ENCODE peak calls at places on chromosomes 2 and 18, in nine cellular contexts. H is BJ, Q is foreskin fibroblast, W is endothelial cell, I is breast epithelium, K is fibroblast of mammary gland, Z is PC-3, A is natural killer cell, E is heart left ventricle. S is an unnamed sample.

GRCh38 chr2:204625135-204625534 is 79.9 kb downstream of the PARD3B start:
- DNase-seq in Q (no peak), Z (peak), K (peak), A (no peak), H (no peak), W (no peak), E (no peak), I (no peak), S (no peak)

GRCh38 chr2:217797661-217798069 is 205.1 kb downstream of the TNS1 start:
- DNase-seq in A (no peak), I (no peak), Z (peak), K (peak), Q (no peak), H (no peak), E (no peak), W (no peak), S (no peak)

GRCh38 chr18:3450358-3451107 is 561 bp downstream of the TGIF1 start:
- DNase-seq in E (peak), K (peak), I (peak), W (peak), A (peak), Z (peak), H (no peak), Q (no peak), S (no peak)

GRCh38 chr2:172465417-172466334 is 38.3 kb downstream of the ITGA6 start:
- DNase-seq in A (peak), E (peak), H (peak), Z (peak), K (peak), Q (peak), I (peak), W (peak), S (peak)

GRCh38 chr2:3282056-3282998 is 95.3 kb downstream of the EIPR1 start:
- DNase-seq in Z (peak), K (peak), H (no peak), W (no peak), A (no peak), E (peak), I (no peak), Q (peak), S (peak)

GRCh38 chr2:230812041-230812440 is 52.7 kb upstream of the ITM2C start:
- DNase-seq in E (no peak), K (no peak), Q (no peak), H (no peak), I (no peak), A (no peak), Z (peak), W (no peak), S (no peak)

GRCh38 chr2:1987379-1987778 is 243.1 kb upstream of the PXDN start:
- DNase-seq in Q (no peak), W (no peak), A (no peak), I (no peak), E (no peak), K (no peak), H (no peak), Z (no peak), S (no peak)

GRCh38 chr2:112958428-112959108 is 19.2 kb upstream of the IL36G start:
- DNase-seq in K (peak), A (no peak), Q (peak), W (peak), Z (peak), I (no peak), E (no peak), H (no peak), S (peak)

GRCh38 chr2:174465327-174465726 is 21.5 kb downstream of the GPR155 start:
- DNase-seq in H (no peak), I (no peak), W (no peak), A (no peak), Q (no peak), E (peak), K (no peak), Z (no peak), S (no peak)

GRCh38 chr2:15943914-15944313 is 3.6 kb downstream of the MYCN start:
- DNase-seq in H (no peak), W (no peak), E (peak), I (no peak), A (no peak), Z (no peak), K (no peak), Q (no peak), S (no peak)

GRCh38 chr2:183881978-183882377 is 716.4 kb upstream of the ZNF804A start:
- DNase-seq in K (no peak), Z (no peak), E (no peak), I (no peak), Q (no peak), A (no peak), H (no peak), W (no peak), S (no peak)

GRCh38 chr2:9908639-9909038 is 42.9 kb upstream of the GRHL1 start:
- DNase-seq in W (no peak), I (no peak), E (no peak), Q (no peak), A (no peak), K (no peak), H (no peak), Z (no peak), S (no peak)

GRCh38 chr2:240460781-240461431 is 25.4 kb downstream of the GPC1 start:
- DNase-seq in W (no peak), A (no peak), Z (no peak), I (no peak), H (no peak), K (no peak), E (peak), Q (no peak), S (no peak)

GRCh38 chr2:74581463-74581862 is 26.9 kb downstream of the DOK1 start:
- DNase-seq in Q (no peak), W (no peak), H (no peak), K (no peak), I (no peak), A (no peak), E (no peak), Z (no peak), S (no peak)

GRCh38 chr2:236588932-236589331 is 19.3 kb downstream of the ACKR3 start:
- DNase-seq in A (no peak), E (no peak), Z (no peak), K (no peak), H (no peak), W (no peak), I (no peak), Q (no peak), S (no peak)

GRCh38 chr2:44247924-44248323 is 27.4 kb upstream of the SLC3A1 start:
- DNase-seq in Q (no peak), A (no peak), H (no peak), I (no peak), Z (peak), W (no peak), K (no peak), E (no peak), S (no peak)
- TF ChIP-seq CTCF in Q (no peak), A (no peak), H (no peak), I (no peak), Z (no peak), W (no peak), K (no peak), E (no peak), S (no peak)

DNA sequence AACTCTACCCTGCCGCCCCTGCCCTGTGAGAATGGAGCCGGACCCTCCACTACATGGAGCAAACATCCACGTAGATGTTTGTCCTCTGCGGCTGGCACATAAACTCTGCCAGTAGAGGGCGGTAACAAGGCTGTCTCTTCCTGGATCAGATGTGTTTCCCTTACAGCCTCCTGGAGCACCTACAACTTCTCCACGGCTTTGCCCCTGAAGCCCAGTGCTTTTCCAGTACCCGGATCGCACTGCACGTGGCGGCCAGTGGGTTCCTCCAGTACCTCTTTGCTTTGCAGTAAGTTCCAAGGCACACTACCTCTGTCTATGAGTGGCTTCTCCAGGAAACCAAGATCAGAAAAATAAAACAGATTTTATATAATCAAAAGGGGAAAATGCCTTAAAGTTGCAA is 651.3 kb downstream of the DCDC2C start:
- DNase-seq in I (no peak), W (peak), A (no peak), K (no peak), Z (peak), E (no peak), Q (no peak), H (no peak), S (no peak)
- TF ChIP-seq CTCF in I (peak), W (peak), A (no peak), K (no peak), Z (peak), E (no peak), Q (no peak), H (no peak), S (no peak)

DNA sequence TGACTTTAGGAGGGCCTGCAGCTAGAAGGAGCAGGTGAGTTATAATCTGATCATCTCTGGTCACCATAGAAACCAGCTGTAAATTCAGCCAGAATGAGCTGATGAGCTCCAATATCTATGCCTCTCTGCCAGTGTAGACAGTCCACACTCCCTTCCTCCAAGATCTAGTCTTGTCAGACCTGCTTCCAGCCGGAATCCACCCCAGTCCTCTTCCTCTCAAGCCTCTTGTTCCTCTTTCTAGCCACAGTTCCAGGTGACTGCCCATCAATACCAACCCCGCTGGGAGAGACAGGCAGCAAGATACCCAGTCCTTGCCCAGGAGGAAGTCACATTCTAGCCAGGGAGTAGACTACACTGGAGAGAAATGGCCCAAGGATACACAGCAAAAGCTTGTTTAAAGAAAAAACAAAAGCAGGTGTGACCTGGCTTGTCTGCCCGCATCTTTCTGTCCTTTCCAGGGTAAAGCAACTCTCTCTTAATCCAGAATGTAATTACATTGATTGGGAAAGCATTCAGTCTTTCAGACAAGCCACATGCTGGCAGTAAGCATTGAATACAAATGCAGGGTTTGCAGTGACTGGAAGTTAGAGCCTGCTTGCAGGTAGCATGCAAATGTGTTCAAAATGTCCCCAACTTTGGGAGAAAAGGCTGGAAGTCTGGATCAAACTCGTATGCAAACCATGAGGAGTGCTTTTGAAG is 9.0 kb upstream of the SLC35F6 start:
- DNase-seq in A (no peak), Q (no peak), W (no peak), E (no peak), I (no peak), Z (peak), K (no peak), H (no peak), S (no peak)
- TF ChIP-seq CTCF in A (no peak), Q (no peak), W (no peak), E (no peak), I (no peak), Z (no peak), K (no peak), H (no peak), S (no peak)

GRCh38 chr2:121284424-121285076 is 452 bp downstream of the TFCP2L1 start:
- DNase-seq in W (peak), A (no peak), K (no peak), Z (no peak), H (no peak), I (no peak), Q (no peak), E (no peak), S (no peak)
- TF ChIP-seq CTCF in W (no peak), A (no peak), K (no peak), Z (no peak), H (no peak), I (no peak), Q (no peak), E (no peak), S (no peak)

DNA sequence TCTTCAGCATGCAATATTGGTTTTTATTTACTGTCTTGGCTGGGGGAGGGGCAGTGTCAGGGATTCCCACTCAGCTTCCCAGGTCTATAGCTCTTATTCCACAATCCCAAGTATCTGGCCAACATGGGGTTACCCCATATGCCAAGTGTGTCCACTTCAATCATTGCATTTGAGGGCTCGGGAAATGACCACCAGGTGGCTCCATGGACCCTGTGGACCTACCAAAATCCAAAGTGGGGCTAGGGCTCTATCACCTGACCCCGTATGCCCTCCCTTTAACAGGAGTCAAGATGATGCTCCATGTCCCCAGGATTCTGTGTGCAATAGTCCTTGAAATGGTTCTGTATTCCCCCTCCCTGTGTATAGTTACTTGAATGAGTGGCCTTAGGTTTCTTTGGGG is 12.1 kb upstream of the TRAF3IP1 start:
- DNase-seq in A (no peak), I (no peak), W (no peak), H (no peak), Q (no peak), K (no peak), E (no peak), Z (no peak), S (no peak)
- TF ChIP-seq CTCF in A (no peak), I (no peak), W (no peak), H (peak), Q (peak), K (peak), E (no peak), Z (peak), S (peak)

DNA sequence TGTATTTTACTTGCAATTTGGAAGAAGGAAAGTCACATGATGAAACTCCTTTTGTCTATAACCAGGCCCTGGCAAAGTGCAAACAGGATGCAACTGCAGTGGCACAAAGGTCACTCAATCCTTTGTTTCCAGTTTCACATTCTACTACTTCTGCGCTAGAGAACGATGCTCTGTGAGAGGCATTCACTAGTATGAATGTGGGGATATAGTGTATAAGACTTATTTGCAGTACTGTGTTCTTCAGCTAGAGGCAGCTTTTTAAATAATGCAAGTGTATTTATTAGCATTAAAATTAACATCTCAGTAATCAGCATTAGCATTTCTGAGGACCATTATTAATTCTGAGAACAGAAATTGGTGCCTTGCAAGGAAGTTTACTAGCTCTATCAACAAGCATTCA is 68.9 kb downstream of the PRPF40A start:
- DNase-seq in E (no peak), W (no peak), I (no peak), A (no peak), Q (no peak), H (no peak), K (peak), Z (peak), S (no peak)
- TF ChIP-seq CTCF in E (peak), W (peak), I (no peak), A (no peak), Q (peak), H (peak), K (peak), Z (peak), S (peak)

DNA sequence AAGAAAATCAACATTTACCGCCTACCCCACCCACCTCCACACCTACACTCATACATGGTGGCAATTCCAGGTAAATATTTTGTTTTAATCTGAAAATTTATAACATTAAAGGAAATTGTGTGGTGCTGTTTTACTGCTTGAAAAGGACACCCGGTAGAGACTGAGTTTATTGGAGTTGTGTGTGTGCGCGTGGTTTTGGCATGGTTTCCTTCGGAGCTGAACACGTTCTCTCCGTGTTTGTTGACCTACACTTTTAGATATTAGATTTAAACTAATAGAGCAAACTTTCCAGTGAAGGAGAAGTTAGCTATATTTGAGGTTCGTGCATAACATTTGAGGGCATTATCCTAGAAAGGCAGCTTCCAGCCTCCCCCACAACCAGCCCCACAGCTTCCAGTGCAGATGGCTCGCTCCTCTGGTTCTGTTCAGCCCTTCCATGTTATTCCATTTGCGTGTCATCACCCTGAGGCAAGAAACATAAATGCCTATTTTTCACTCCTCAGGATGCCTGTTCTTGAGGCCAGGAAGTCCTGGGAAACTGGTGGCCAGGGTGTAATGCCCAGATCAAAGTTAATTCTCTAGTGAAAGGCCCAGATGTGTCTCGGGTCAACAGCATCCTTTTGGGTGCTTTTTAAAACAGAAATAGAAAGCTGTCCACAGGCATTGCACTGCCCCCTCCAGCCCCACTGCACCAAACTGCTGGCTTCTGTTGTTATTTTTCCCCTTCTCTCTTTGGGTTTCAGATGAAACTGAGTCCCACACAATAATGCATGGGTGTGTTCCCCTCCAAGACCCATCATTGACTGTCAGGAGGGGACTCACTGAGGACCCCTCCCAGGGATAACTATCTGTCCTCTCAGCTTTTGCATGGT is 190.2 kb downstream of the SETBP1 start:
- DNase-seq in A (no peak), Z (no peak), K (no peak), E (no peak), I (no peak), H (no peak), W (no peak), Q (no peak), S (no peak)
- TF ChIP-seq CTCF in A (no peak), Z (no peak), K (no peak), E (no peak), I (no peak), H (no peak), W (no peak), Q (peak), S (no peak)

DNA sequence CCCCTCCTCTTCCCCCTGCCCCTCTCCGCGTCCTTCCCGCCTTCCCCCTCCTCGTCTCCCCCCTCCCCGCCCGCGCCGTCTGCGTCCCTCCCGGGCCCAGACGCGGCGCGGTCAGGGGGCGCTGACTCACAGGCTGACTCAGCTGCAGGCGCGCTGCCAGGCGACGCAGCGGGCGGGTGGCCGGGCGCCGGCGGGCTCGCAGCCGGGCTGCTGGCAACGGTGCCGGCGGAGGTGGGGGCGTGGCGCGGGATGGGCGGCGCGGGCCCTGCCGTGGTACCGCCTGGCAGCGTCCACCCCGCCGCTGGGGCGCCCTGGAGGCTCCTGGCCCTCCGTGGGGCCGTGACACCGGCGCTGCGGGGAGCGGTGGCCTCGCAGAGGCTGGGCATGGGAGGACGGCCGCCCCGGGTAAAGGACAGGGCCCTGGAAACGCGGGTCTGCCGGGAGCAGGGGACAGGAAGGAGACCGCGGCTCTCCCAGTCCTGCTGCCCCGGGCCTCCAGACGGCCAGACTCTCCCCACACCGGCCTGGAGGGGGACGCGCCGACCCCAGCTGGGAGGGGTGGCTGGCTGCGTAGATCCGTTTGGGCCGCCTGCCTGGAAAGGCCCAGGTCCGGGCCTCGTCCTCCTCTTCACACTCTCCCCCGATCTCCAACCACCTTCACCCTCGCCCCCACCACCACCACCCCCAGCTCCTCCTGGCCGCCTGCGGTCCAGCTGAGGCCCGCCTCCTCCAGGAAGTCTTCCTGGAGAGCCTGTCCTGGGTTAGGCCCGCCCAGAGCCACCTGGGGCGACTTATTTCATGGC is 10.0 kb upstream of the PROC start:
- DNase-seq in Z (peak), W (peak), A (peak), I (peak), K (peak), E (peak), Q (peak), H (peak), S (peak)
- TF ChIP-seq CTCF in Z (no peak), W (no peak), A (no peak), I (no peak), K (no peak), E (no peak), Q (no peak), H (no peak), S (no peak)

GRCh38 chr2:223285505-223286265 is 233.7 kb downstream of the KCNE4 start:
- DNase-seq in K (no peak), H (no peak), Z (no peak), A (no peak), I (no peak), W (no peak), E (no peak), Q (no peak), S (no peak)

GRCh38 chr2:223283329-223283728 is 231.3 kb downstream of the KCNE4 start:
- DNase-seq in H (no peak), A (no peak), Z (no peak), W (no peak), Q (no peak), K (no peak), I (no peak), E (no peak), S (no peak)
- TF ChIP-seq CTCF in H (no peak), A (no peak), Z (no peak), W (no peak), Q (no peak), K (no peak), I (no peak), E (no peak), S (no peak)

DNA sequence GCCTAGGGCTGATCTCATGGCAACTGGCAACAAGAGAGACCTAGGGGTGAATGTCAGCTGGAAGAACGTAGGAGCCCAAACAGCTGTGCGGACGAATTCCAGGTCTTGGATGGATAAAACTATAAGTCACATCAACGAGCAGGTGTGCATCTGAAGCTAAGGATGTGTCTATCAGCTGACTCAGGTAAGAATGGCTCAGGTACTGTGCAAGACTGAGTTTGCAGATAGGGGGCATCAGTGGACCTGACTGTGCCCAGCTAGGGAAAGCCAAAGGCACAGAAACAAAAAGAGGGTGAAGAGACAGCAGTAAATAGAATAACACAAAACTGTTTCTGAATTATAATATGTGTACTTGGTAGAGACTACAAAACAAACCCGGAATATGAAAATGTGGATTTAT is 357.3 kb downstream of the ZEB2 start:
- DNase-seq in I (no peak), K (no peak), Q (no peak), Z (peak), W (peak), E (no peak), H (no peak), A (no peak), S (no peak)
- TF ChIP-seq CTCF in I (no peak), K (peak), Q (no peak), Z (peak), W (peak), E (peak), H (no peak), A (peak), S (no peak)

S was measured in AG09319.